ENCODE peak calls at places on chromosomes 16 and 17, in eight cellular contexts. Y, B, W, N, R, E, U and Q are unnamed samples. For H3K4me1, H3K36me3 and H3K9me3, the result is how much of the 10 kb centered on the place peaks cover.

GRCh38 chr17:49898547-49899490 is 51.0 kb upstream of the TAC4 start:
- DNase-seq in Y (peak), B (no peak), W (no peak), N (peak), R (no peak), E (no peak), U (no peak), Q (no peak)

GRCh38 chr17:75084039-75084660 is 3.6 kb upstream of the SLC16A5 start:
- DNase-seq in Y (peak), B (no peak), W (no peak), N (no peak), R (no peak), E (no peak), U (no peak), Q (no peak)

GRCh38 chr16:87705780-87706277 is 60.0 kb downstream of the KLHDC4 start:
- DNase-seq in Y (no peak), B (no peak), W (no peak), N (no peak), R (no peak), E (no peak), U (no peak), Q (no peak)

GRCh38 chr16:28012031-28012445 is 51.5 kb downstream of the GSG1L start:
- DNase-seq in Y (no peak), B (no peak), W (no peak), N (peak), R (peak), E (no peak), U (no peak), Q (no peak)

GRCh38 chr16:34078697-34079096 is 619.3 kb downstream of the TP53TG3F start:
- DNase-seq in Y (no peak), B (no peak), W (no peak), N (no peak), R (peak), E (no peak), U (no peak), Q (no peak)

GRCh38 chr17:81722184-81723120 is 10.4 kb downstream of the SLC25A10 start:
- DNase-seq in Y (peak), B (no peak), W (no peak), N (peak), R (no peak), E (no peak), U (no peak), Q (no peak)

GRCh38 chr16:46916980-46917379 is 32.8 kb downstream of the GPT2 start:
- DNase-seq in Y (peak), B (no peak), W (no peak), N (peak), R (no peak), E (no peak), U (no peak), Q (no peak)

GRCh38 chr17:2195729-2196128 is 107.9 kb downstream of the SMG6 start:
- DNase-seq in Y (no peak), B (no peak), W (no peak), N (no peak), R (peak), E (no peak), U (no peak), Q (no peak)

GRCh38 chr16:60299345-60299744 is 1565.2 kb upstream of the GOT2 start:
- DNase-seq in Y (no peak), B (no peak), W (no peak), N (no peak), R (no peak), E (no peak), U (no peak), Q (no peak)

GRCh38 chr16:73949574-73950348 is 346.9 kb upstream of the PSMD7 start:
- DNase-seq in Y (no peak), B (no peak), W (peak), N (no peak), R (peak), E (no peak), U (no peak), Q (no peak)

GRCh38 chr17:71846561-71846960 is 274.3 kb upstream of the SOX9 start:
- DNase-seq in Y (no peak), B (no peak), W (no peak), N (no peak), R (peak), E (no peak), U (no peak), Q (no peak)

GRCh38 chr17:75260679-75261335 is 599 bp downstream of the GGA3 start:
- DNase-seq in Y (no peak), B (no peak), W (no peak), N (no peak), R (no peak), E (peak), U (no peak), Q (no peak)

GRCh38 chr17:153851-154250 is 16.5 kb downstream of the SCGB1C2 start:
- DNase-seq in Y (no peak), B (no peak), W (no peak), N (no peak), R (no peak), E (no peak), U (peak), Q (no peak)

GRCh38 chr16:1019234-1019933 is 37.8 kb downstream of the SOX8 start:
- DNase-seq in Y (no peak), B (no peak), W (no peak), N (no peak), R (peak), E (no peak), U (peak), Q (no peak)

GRCh38 chr16:81836279-81837054 is 57.4 kb downstream of the PLCG2 start:
- DNase-seq in Y (no peak), B (no peak), W (no peak), N (no peak), R (no peak), E (no peak), U (no peak), Q (no peak)

GRCh38 chr16:75477680-75478473 is 13.4 kb upstream of the TMEM170A start:
- DNase-seq in Y (no peak), B (no peak), W (no peak), N (no peak), R (no peak), E (no peak), U (no peak), Q (no peak)

GRCh38 chr17:2068101-2068518 is 13.2 kb downstream of the HIC1 start:
- DNase-seq in Y (no peak), B (no peak), W (no peak), N (no peak), R (peak), E (no peak), U (peak), Q (no peak)

GRCh38 chr17:32491371-32492280 is 4.8 kb downstream of the CDK5R1 start:
- DNase-seq in Y (no peak), B (no peak), W (no peak), N (peak), R (no peak), E (no peak), U (no peak), Q (no peak)

GRCh38 chr17:56172517-56172982 is 19.3 kb downstream of the ANKFN1 start:
- DNase-seq in Y (peak), B (no peak), W (no peak), N (no peak), R (no peak), E (no peak), U (peak), Q (no peak)

GRCh38 chr16:1199342-1200013 is 25.6 kb downstream of the TPSG1 start:
- DNase-seq in Y (no peak), B (no peak), W (no peak), N (peak), R (no peak), E (no peak), U (no peak), Q (no peak)

GRCh38 chr16:69799601-69800000 is 37.5 kb downstream of the WWP2 start:
- DNase-seq in Y (no peak), B (no peak), W (no peak), N (no peak), R (peak), E (no peak), U (no peak), Q (no peak)

GRCh38 chr17:48375356-48375755 is 54.7 kb downstream of the SKAP1 start:
- DNase-seq in Y (no peak), B (no peak), W (no peak), N (no peak), R (peak), E (no peak), U (no peak), Q (no peak)

GRCh38 chr17:79852748-79853147 is 13.5 kb upstream of the CBX4 start:
- DNase-seq in Y (no peak), B (no peak), W (no peak), N (no peak), R (peak), E (no peak), U (no peak), Q (no peak)

GRCh38 chr17:42881768-42882565 is 18.6 kb upstream of the G6PC1 start:
- DNase-seq in Y (no peak), B (no peak), W (no peak), N (no peak), R (no peak), E (no peak), U (no peak), Q (no peak)

GRCh38 chr16:106623-107324 is 28.7 kb downstream of the MPG start:
- DNase-seq in Y (peak), B (peak), W (peak), N (peak), R (peak), E (peak), U (no peak), Q (peak)

GRCh38 chr17:55037828-55038227 is 69.3 kb downstream of the STXBP4 start:
- DNase-seq in Y (no peak), B (no peak), W (no peak), N (no peak), R (no peak), E (no peak), U (no peak), Q (no peak)

GRCh38 chr16:70720431-70721201 is 34.8 kb upstream of the MTSS2 start:
- DNase-seq in Y (no peak), B (no peak), W (no peak), N (no peak), R (no peak), E (no peak), U (no peak), Q (no peak)

GRCh38 chr16:12375341-12375740 is 398.8 kb downstream of the SNX29 start:
- DNase-seq in Y (no peak), B (no peak), W (peak), N (no peak), R (peak), E (no peak), U (no peak), Q (no peak)

GRCh38 chr16:27903046-27903655 is 160.4 kb downstream of the GSG1L start:
- DNase-seq in Y (no peak), B (no peak), W (no peak), N (no peak), R (no peak), E (no peak), U (no peak), Q (no peak)

GRCh38 chr17:64130559-64131001 is 636 bp upstream of the ERN1 start:
- DNase-seq in Y (no peak), B (peak), W (peak), N (no peak), R (peak), E (peak), U (peak), Q (no peak)

GRCh38 chr17:49776864-49777263 is 11.6 kb upstream of the KAT7 start:
- DNase-seq in Y (no peak), B (no peak), W (peak), N (no peak), R (peak), E (no peak), U (no peak), Q (no peak)

GRCh38 chr17:16255481-16255901 is 38.5 kb downstream of the PIGL start:
- DNase-seq in Y (peak), B (no peak), W (peak), N (no peak), R (peak), E (no peak), U (peak), Q (no peak)

GRCh38 chr17:75344664-75345063 is 55.4 kb upstream of the SLC25A19 start:
- DNase-seq in Y (peak), B (peak), W (no peak), N (peak), R (peak), E (no peak), U (no peak), Q (no peak)

GRCh38 chr17:39602533-39603303 is 5.0 kb downstream of the NEUROD2 start:
- DNase-seq in Y (peak), B (no peak), W (no peak), N (no peak), R (no peak), E (no peak), U (no peak), Q (no peak)

GRCh38 chr17:39600469-39601009 is 7.2 kb downstream of the NEUROD2 start:
- DNase-seq in Y (peak), B (no peak), W (no peak), N (no peak), R (no peak), E (no peak), U (no peak), Q (no peak)

GRCh38 chr17:39601758-39602532 is 5.8 kb downstream of the NEUROD2 start:
- DNase-seq in Y (peak), B (no peak), W (no peak), N (no peak), R (no peak), E (no peak), U (no peak), Q (no peak)

GRCh38 chr17:39599665-39600468 is 7.9 kb downstream of the NEUROD2 start:
- DNase-seq in Y (peak), B (no peak), W (no peak), N (no peak), R (no peak), E (no peak), U (no peak), Q (no peak)

GRCh38 chr17:39601010-39601597 is 6.6 kb downstream of the NEUROD2 start:
- DNase-seq in Y (peak), B (no peak), W (no peak), N (no peak), R (no peak), E (no peak), U (no peak), Q (no peak)
- H3K4me1 ChIP-seq in Y (under half), B (half or more), W (under half), N (under half), R (under half), E (under half), U (under half), Q (under half)

GRCh38 chr16:18789515-18789849 is 652 bp downstream of the RPS15A start:
- DNase-seq in Y (no peak), B (no peak), W (no peak), N (no peak), R (no peak), E (no peak), U (no peak), Q (no peak)

GRCh38 chr16:18784917-18785623 is 5.1 kb downstream of the RPS15A start:
- DNase-seq in Y (no peak), B (no peak), W (no peak), N (no peak), R (peak), E (no peak), U (no peak), Q (no peak)

GRCh38 chr16:18788828-18789514 is 1.2 kb downstream of the RPS15A start:
- DNase-seq in Y (no peak), B (no peak), W (no peak), N (no peak), R (peak), E (no peak), U (no peak), Q (no peak)

GRCh38 chr16:18782697-18783429 is 7.3 kb downstream of the RPS15A start:
- DNase-seq in Y (no peak), B (no peak), W (no peak), N (no peak), R (no peak), E (no peak), U (no peak), Q (no peak)

GRCh38 chr16:18783430-18784341 is 6.4 kb downstream of the RPS15A start:
- DNase-seq in Y (no peak), B (no peak), W (no peak), N (no peak), R (no peak), E (no peak), U (no peak), Q (no peak)
- H3K36me3 ChIP-seq in Y (half or more), B (under half), W (half or more), N (half or more), R (under half), E (half or more), U (half or more), Q (half or more)

GRCh38 chr16:89347807-89348206 is 130.3 kb downstream of the ZNF778 start:
- DNase-seq in Y (no peak), B (no peak), W (no peak), N (no peak), R (no peak), E (no peak), U (no peak), Q (no peak)

GRCh38 chr16:89345663-89346150 is 128.2 kb downstream of the ZNF778 start:
- DNase-seq in Y (no peak), B (no peak), W (no peak), N (no peak), R (no peak), E (no peak), U (no peak), Q (no peak)

GRCh38 chr16:89344314-89344828 is 126.9 kb downstream of the ZNF778 start:
- DNase-seq in Y (no peak), B (no peak), W (no peak), N (no peak), R (no peak), E (no peak), U (no peak), Q (no peak)

GRCh38 chr16:89344846-89345577 is 127.5 kb downstream of the ZNF778 start:
- DNase-seq in Y (no peak), B (no peak), W (no peak), N (no peak), R (no peak), E (no peak), U (no peak), Q (peak)

GRCh38 chr16:89346869-89347268 is 129.4 kb downstream of the ZNF778 start:
- DNase-seq in Y (no peak), B (no peak), W (no peak), N (no peak), R (no peak), E (no peak), U (no peak), Q (no peak)
- H3K9me3 ChIP-seq in Y (under half), B (under half), W (under half), N (under half), R (under half), E (under half), U (under half), Q (under half)

DNA sequence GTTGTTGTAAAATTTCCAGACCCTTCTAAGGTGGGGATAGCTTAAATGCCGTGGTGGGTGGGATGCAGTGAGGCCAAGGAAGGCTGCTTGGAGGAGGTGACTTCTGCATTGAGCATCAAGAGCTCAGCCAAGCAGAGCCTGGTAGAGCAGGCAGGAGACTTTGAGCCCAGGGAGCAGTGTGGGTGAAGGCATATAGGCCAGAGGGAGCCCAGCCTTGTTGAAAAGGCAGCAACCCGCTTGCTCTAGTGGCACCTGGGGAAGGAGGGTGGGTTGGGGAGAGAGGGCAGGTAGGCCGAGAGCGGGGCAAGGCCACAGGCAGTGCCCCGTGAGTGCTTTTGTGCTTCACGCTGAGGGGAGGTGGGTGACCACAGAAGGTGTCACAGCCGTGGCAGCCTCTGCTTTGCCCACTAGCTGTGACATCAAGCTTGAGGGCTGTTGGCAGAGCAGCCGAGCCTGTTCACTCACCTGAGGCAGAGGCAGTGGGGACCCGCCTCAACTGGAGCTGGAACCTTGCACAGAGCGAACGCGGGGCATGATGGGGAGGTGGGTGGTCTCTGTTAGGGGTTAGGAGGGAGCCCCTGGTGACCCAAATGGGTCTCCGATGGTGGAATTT is 56.1 kb downstream of the IRF8 start:
- DNase-seq in Y (no peak), B (no peak), W (no peak), N (no peak), R (no peak), E (no peak), U (no peak), Q (no peak)
- H3K4me1 ChIP-seq in Y (under half), B (under half), W (under half), N (under half), R (under half), E (under half), U (under half), Q (under half)

GRCh38 chr17:38401459-38401858 is 26.8 kb upstream of the ARHGAP23 start:
- DNase-seq in Y (no peak), B (no peak), W (no peak), N (no peak), R (no peak), E (no peak), U (no peak), Q (no peak)
- H3K36me3 ChIP-seq in Y (under half), B (under half), W (half or more), N (under half), R (under half), E (under half), U (half or more), Q (under half)

DNA sequence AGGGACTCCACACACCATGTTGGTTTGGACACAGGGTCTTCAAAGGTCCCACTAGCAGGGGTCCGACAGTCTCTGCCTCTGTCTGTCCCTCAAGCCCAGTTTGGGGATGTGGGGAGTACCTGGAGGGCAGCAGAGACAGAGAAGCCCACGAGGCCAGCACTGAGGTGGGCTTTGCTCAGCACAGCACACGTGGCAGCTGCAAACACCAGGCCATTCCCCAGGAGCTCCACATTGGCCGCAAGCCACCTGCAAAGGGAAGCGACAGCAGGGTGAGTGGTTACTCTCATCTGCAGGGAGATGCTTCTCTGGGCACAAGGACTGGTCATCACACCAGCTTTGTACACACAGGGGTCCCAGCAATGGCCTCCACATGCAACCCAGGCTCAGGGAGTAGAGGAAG is 62.0 kb downstream of the ABCC6 start:
- DNase-seq in Y (no peak), B (no peak), W (no peak), N (no peak), R (no peak), E (no peak), U (no peak), Q (no peak)
- H3K9me3 ChIP-seq in Y (under half), B (under half), W (under half), N (under half), R (under half), E (under half), U (under half), Q (under half)